ENCODE peak calls at places on chromosomes 16 and 17, in six cellular contexts. D, S, N, J, I and X are unnamed samples.

GRCh38 chr16:66930189-66930588 is 4.0 kb downstream of the CIAO2B start:
- DNase-seq in D (peak; percentile 82), S (no peak), N (no peak), J (no peak), I (no peak), X (no peak)

GRCh38 chr17:43171761-43172487 is 910 bp downstream of the NBR1 start:
- DNase-seq in D (peak; percentile 93), S (no peak), N (no peak), J (peak; percentile 87), I (no peak), X (no peak)

GRCh38 chr16:4733747-4734062 is 366 bp downstream of the ANKS3 start:
- DNase-seq in D (no peak), S (no peak), N (no peak), J (no peak), I (no peak), X (no peak)

GRCh38 chr16:85265161-85265784 is 153.0 kb upstream of the CIBAR2 start:
- DNase-seq in D (no peak), S (no peak), N (no peak), J (no peak), I (no peak), X (no peak)

GRCh38 chr16:3536271-3536671 is 35.5 kb downstream of the CLUAP1 start:
- DNase-seq in D (peak; percentile 71), S (no peak), N (no peak), J (peak; percentile 86), I (no peak), X (no peak)

GRCh38 chr16:27852681-27853080 is 210.8 kb downstream of the GSG1L start:
- DNase-seq in D (no peak), S (peak; percentile 48), N (no peak), J (no peak), I (no peak), X (no peak)

GRCh38 chr16:58459344-58460218 is 40.4 kb upstream of the NDRG4 start:
- DNase-seq in D (peak; percentile 75), S (no peak), N (no peak), J (no peak), I (no peak), X (no peak)

GRCh38 chr16:2924901-2925820 is 13.4 kb downstream of the FLYWCH1 start:
- DNase-seq in D (no peak), S (no peak), N (peak; percentile 66), J (no peak), I (no peak), X (no peak)

GRCh38 chr17:43427362-43428043 is 28.7 kb downstream of the ARL4D start:
- DNase-seq in D (no peak), S (no peak), N (no peak), J (no peak), I (no peak), X (no peak)

GRCh38 chr17:146983-147761 is 9.8 kb downstream of the SCGB1C2 start:
- DNase-seq in D (no peak), S (peak; percentile 48), N (no peak), J (no peak), I (peak; percentile 9), X (peak; percentile 54)

GRCh38 chr16:65306722-65307121 is 184.9 kb upstream of the CDH11 start:
- DNase-seq in D (no peak), S (no peak), N (no peak), J (no peak), I (no peak), X (no peak)

GRCh38 chr17:64658931-64659330 is 3.2 kb downstream of the SMURF2 start:
- DNase-seq in D (peak; percentile 69), S (no peak), N (no peak), J (no peak), I (no peak), X (no peak)

GRCh38 chr17:12790806-12791148 is 1.5 kb downstream of the ARHGAP44 start:
- DNase-seq in D (no peak), S (no peak), N (no peak), J (no peak), I (no peak), X (no peak)

GRCh38 chr17:76561332-76561731 is 21.5 kb downstream of the PRCD start:
- DNase-seq in D (no peak), S (no peak), N (no peak), J (no peak), I (no peak), X (no peak)

GRCh38 chr16:11668590-11669379 is 530 bp downstream of the SNN start:
- DNase-seq in D (no peak), S (no peak), N (peak; percentile 34), J (no peak), I (no peak), X (no peak)

GRCh38 chr17:20721151-20721550 is 141.6 kb downstream of the CDRT15L2 start:
- DNase-seq in D (peak; percentile 15), S (no peak), N (no peak), J (no peak), I (no peak), X (no peak)

GRCh38 chr16:68825427-68825826 is 17.9 kb upstream of the TANGO6 start:
- DNase-seq in D (no peak), S (no peak), N (no peak), J (no peak), I (no peak), X (no peak)

GRCh38 chr17:44279586-44280344 is 11.8 kb upstream of the SLC4A1 start:
- DNase-seq in D (peak; percentile 88), S (no peak), N (peak; percentile 59), J (peak; percentile 27), I (no peak), X (peak; percentile 54)

GRCh38 chr16:82639666-82640336 is 13.0 kb downstream of the CDH13 start:
- DNase-seq in D (peak; percentile 68), S (no peak), N (peak; percentile 75), J (no peak), I (no peak), X (no peak)

DNA sequence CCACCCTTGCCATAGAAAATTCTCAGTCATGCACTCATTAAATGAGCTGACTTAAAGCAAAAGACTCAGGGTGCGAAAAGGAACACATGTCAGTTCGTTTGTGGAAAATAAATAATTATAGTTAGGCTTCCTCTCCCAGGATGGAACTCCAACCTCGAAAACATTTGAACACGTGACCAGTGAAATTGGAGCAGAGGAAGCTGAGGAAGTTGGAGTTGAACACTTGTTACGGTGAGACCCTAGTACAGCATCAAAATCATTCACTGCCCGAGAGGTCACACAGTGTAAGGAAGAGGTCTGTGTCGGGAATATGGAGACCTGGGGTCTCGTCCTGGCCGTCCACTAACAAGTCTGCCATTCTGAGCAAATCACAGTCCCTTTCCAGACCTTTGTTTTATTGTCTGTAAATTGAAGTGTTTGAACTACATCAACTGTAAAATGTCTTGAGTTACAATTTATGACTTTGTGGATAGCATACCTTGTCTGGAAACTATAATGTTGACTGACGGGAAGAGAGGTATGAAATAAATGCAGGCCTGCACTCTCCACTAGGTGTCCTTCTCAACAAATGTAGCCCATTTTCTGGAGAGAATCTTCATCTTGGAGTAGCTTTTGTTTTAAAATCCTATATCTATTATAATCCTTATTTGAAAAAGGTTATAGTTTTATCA is 7.7 kb downstream of the PSMD7 start:
- DNase-seq in D (peak; percentile 23), S (no peak), N (no peak), J (no peak), I (no peak), X (no peak)
- TF ChIP-seq CTCF in D (peak; percentile 43), S (no peak), N (peak; percentile 33), J (peak; percentile 49), I (no peak), X (no peak)

GRCh38 chr17:82748756-82749155 is 3.1 kb upstream of the TBCD start:
- DNase-seq in D (no peak), S (no peak), N (no peak), J (no peak), I (no peak), X (no peak)

GRCh38 chr17:82745524-82745923 is 6.3 kb upstream of the TBCD start:
- DNase-seq in D (no peak), S (no peak), N (no peak), J (no peak), I (no peak), X (no peak)

GRCh38 chr17:82740906-82741759 is 5.7 kb downstream of the FN3K start:
- DNase-seq in D (peak; percentile 29), S (no peak), N (no peak), J (no peak), I (no peak), X (no peak)

GRCh38 chr17:82737981-82738877 is 2.8 kb downstream of the FN3K start:
- DNase-seq in D (peak; percentile 74), S (no peak), N (no peak), J (no peak), I (no peak), X (no peak)

DNA sequence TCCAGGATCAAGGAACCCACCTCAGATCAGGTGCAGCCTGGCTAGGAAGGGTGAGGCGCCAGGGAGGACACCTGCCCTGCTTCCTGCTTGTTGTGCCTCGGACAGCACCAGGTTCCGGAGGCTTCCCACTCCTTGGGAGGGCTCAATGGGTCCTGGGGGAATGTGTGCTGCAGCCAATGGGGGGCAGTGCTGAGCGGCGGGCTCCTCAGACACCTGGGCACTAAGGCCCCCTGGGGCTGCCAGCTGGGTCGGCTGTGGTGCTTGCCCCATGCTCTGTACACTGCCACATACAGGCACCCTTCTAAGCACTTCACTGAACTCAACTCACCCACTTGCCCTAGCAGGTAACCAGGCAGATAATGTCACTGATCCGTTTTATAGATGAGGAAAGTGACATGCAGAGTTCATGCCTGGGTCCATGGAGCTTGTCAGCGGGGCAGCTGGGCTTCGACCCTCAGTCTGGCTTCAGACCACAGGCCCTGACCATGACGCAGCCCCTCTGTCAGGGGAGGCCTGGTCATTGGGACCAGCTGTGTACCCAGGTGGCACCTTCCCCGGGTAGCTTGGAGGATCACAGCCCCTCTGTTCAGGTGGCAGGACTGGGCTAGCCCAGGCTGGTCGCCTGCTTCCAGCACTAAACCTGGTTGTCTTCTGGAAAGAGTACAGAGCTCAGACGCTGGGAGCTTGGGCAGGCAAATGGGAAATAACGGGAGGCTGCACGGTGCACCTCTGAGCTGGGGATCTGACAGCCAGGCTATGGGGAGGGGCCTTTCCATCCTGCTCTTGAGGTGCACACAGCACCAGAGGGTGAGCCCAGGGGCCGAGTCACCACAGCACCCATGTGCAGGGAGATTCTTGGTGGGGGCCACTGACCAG is 8.2 kb downstream of the FN3K start:
- DNase-seq in D (no peak), S (no peak), N (no peak), J (no peak), I (no peak), X (no peak)
- TF ChIP-seq CTCF in D (no peak), S (no peak), N (no peak), J (no peak), I (no peak), X (no peak)

GRCh38 chr17:30236807-30237206 is 1.3 kb upstream of the SLC6A4 start:
- DNase-seq in D (peak; percentile 45), S (no peak), N (peak; percentile 80), J (no peak), I (no peak), X (no peak)
- TF ChIP-seq CTCF in D (peak; percentile 37), S (no peak), N (no peak), J (peak; percentile 29), I (no peak), X (no peak)

DNA sequence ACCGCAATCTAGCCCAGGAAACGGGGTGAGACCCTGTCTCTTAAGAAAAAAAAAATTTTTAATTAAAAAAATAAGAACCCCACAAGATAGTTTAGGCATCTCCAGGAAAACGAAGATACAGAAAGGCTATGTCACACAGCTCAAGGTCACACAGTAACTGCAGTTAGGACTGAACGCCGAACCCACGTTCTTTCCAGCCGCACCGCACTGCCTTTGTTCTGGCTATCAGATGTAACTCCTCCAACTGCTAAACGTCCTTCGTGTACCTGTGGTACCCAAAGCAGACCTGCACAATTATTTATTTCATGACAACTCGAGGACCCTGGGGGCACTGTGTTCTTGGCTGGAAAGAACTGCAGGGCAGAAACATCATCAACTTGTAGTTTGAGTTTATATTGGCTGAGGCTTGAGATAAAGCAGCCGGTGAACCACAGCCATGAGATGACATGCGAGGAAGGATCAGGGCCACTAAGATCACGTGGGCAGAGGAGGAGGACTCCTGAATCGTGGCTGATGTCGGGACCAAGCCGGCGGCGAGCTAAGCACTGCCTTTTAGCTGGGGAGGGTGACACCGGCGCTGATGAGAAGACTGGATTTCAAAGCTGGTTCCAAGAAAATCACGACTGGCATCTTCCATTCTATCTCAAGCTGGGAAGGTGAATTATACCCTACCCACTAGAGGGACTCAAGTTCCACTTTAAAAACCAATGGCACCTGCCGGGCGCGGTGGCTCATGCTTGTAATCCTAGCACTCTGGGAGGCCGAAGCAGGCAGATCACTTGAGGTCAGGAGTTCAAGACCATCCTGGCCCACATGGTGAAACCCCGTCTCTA is 20.7 kb upstream of the MNT start:
- DNase-seq in D (peak; percentile 33), S (no peak), N (no peak), J (no peak), I (no peak), X (no peak)
- TF ChIP-seq CTCF in D (peak; percentile 17), S (no peak), N (no peak), J (peak; percentile 47), I (no peak), X (no peak)